ENCODE peak calls at places on chromosomes 2 and 18, in ten cellular contexts. J is ascending aorta, G is WERI-Rb-1, K is heart right ventricle, W is keratinocyte, N is endodermal cell, C is suprapubic skin, I is coronary artery, M is cardiac muscle cell, B is stomach. E is an unnamed sample.

GRCh38 chr18:13112982-13113381 is 105.6 kb upstream of the LDLRAD4 start:
- DNase-seq in J (no peak), G (peak; percentile 93), K (peak; percentile 80), W (no peak), N (peak; percentile 94), C (no peak), I (no peak), M (peak; percentile 72), B (peak; percentile 55), E (no peak)

GRCh38 chr2:23912054-23912453 is 14.9 kb downstream of the ATAD2B start:
- DNase-seq in J (no peak), G (no peak), K (no peak), W (no peak), N (no peak), C (no peak), I (no peak), M (no peak), B (no peak), E (no peak)

GRCh38 chr18:43559507-43559906 is 282.2 kb upstream of the SYT4 start:
- DNase-seq in J (no peak), G (no peak), K (no peak), W (no peak), N (no peak), C (no peak), I (no peak), M (no peak), B (no peak), E (no peak)

GRCh38 chr2:50126845-50127244 is 905.1 kb downstream of the NRXN1 start:
- DNase-seq in J (no peak), G (no peak), K (no peak), W (no peak), N (no peak), C (no peak), I (no peak), M (no peak), B (no peak), E (no peak)

GRCh38 chr2:145759228-145759940 is 1239.5 kb upstream of the ZEB2 start:
- DNase-seq in J (no peak), G (no peak), K (no peak), W (no peak), N (no peak), C (no peak), I (no peak), M (no peak), B (no peak), E (no peak)

GRCh38 chr2:14907014-14907612 is 274.6 kb downstream of the LRATD1 start:
- DNase-seq in J (no peak), G (peak; percentile 54), K (no peak), W (no peak), N (peak; percentile 53), C (no peak), I (no peak), M (no peak), B (no peak), E (no peak)

GRCh38 chr2:159290289-159290907 is 3.9 kb upstream of the WDSUB1 start:
- DNase-seq in J (no peak), G (no peak), K (no peak), W (peak; percentile 32), N (no peak), C (no peak), I (no peak), M (peak; percentile 18), B (no peak), E (peak; percentile 62)

GRCh38 chr2:32806857-32807256 is 139.9 kb upstream of the LTBP1 start:
- DNase-seq in J (no peak), G (no peak), K (no peak), W (peak; percentile 5), N (no peak), C (no peak), I (no peak), M (no peak), B (no peak), E (peak; percentile 30)

GRCh38 chr2:42321452-42322064 is 39.5 kb downstream of the COX7A2L start:
- DNase-seq in J (no peak), G (no peak), K (no peak), W (no peak), N (no peak), C (no peak), I (no peak), M (no peak), B (no peak), E (no peak)
- H3K27ac ChIP-seq in J (no peak overlapping the region), G (no peak overlapping the region), K (no peak overlapping the region), W (no peak overlapping the region), N (no peak overlapping the region), C (no peak overlapping the region), I (no peak overlapping the region), M (no peak overlapping the region), B (no peak overlapping the region), E (no peak overlapping the region)

GRCh38 chr18:74497778-74498177 is 1.6 kb downstream of the CNDP2 start:
- DNase-seq in J (no peak), G (no peak), K (no peak), W (no peak), N (no peak), C (no peak), I (no peak), M (no peak), B (no peak), E (no peak)

GRCh38 chr18:74498712-74499629 is 2.8 kb downstream of the CNDP2 start:
- DNase-seq in J (no peak), G (no peak), K (no peak), W (no peak), N (no peak), C (peak; percentile 79), I (no peak), M (no peak), B (peak; percentile 72), E (no peak)

GRCh38 chr18:74495581-74496507 is at the start of gene CNDP2:
- DNase-seq in J (peak; percentile 98), G (peak; percentile 100), K (peak; percentile 100), W (peak; percentile 85), N (peak; percentile 100), C (peak; percentile 100), I (peak; percentile 100), M (peak; percentile 100), B (peak; percentile 100), E (peak; percentile 99)

GRCh38 chr18:74496508-74497307 is 545 bp downstream of the CNDP2 start:
- DNase-seq in J (no peak), G (peak; percentile 78), K (peak; percentile 67), W (no peak), N (peak; percentile 83), C (peak; percentile 85), I (no peak), M (peak; percentile 65), B (peak; percentile 69), E (peak; percentile 58)

GRCh38 chr18:74497308-74497640 is 1.1 kb downstream of the CNDP2 start:
- DNase-seq in J (no peak), G (no peak), K (no peak), W (no peak), N (no peak), C (no peak), I (no peak), M (no peak), B (no peak), E (no peak)
- TF ChIP-seq CTCF in J (no peak), G (no peak), K (no peak), W (no peak), N (no peak), C (no peak), I (no peak), M (no peak), B (no peak), E (no peak)

GRCh38 chr2:216478791-216479190 is 19.9 kb upstream of the RPL37A start:
- DNase-seq in J (no peak), G (no peak), K (no peak), W (no peak), N (peak; percentile 62), C (no peak), I (no peak), M (no peak), B (no peak), E (no peak)

GRCh38 chr2:216474925-216475670 is 23.5 kb upstream of the RPL37A start:
- DNase-seq in J (no peak), G (no peak), K (no peak), W (no peak), N (no peak), C (no peak), I (no peak), M (no peak), B (no peak), E (no peak)

GRCh38 chr2:216482640-216483039 is 16.0 kb upstream of the RPL37A start:
- DNase-seq in J (no peak), G (no peak), K (no peak), W (no peak), N (no peak), C (no peak), I (no peak), M (no peak), B (no peak), E (no peak)

GRCh38 chr2:216477283-216478035 is 21.2 kb upstream of the RPL37A start:
- DNase-seq in J (no peak), G (no peak), K (no peak), W (no peak), N (no peak), C (no peak), I (no peak), M (no peak), B (no peak), E (no peak)

DNA sequence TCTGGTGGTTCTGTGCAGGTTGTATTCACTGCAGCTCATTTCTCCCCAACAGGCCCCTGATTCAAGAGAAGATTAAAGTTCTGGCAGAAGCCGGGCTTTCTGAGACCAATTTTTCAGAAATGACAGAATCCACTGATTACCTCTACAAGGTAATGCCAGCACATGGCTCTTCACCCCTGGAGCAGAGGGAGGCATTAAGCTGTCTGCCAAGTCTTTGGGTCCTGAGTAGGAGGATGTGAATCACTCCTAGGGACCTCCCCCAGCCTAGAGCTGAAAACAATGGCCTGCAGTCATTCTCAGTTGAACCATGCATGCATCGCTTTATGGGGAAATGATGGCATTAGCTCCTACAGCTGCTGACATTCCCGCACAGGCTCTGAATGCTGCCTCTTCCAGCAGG is 20.5 kb upstream of the RPL37A start:
- DNase-seq in J (no peak), G (no peak), K (no peak), W (peak; percentile 48), N (peak; percentile 62), C (no peak), I (no peak), M (peak; percentile 90), B (no peak), E (peak; percentile 86)
- H3K27ac ChIP-seq in J (no peak overlapping the region), G (no peak overlapping the region), K (no peak overlapping the region), W (peak overlapping the region; percentile 39), N (no peak overlapping the region), C (no peak overlapping the region), I (no peak overlapping the region), M (no peak overlapping the region), B (no peak overlapping the region), E (peak overlapping the region; percentile 34)

DNA sequence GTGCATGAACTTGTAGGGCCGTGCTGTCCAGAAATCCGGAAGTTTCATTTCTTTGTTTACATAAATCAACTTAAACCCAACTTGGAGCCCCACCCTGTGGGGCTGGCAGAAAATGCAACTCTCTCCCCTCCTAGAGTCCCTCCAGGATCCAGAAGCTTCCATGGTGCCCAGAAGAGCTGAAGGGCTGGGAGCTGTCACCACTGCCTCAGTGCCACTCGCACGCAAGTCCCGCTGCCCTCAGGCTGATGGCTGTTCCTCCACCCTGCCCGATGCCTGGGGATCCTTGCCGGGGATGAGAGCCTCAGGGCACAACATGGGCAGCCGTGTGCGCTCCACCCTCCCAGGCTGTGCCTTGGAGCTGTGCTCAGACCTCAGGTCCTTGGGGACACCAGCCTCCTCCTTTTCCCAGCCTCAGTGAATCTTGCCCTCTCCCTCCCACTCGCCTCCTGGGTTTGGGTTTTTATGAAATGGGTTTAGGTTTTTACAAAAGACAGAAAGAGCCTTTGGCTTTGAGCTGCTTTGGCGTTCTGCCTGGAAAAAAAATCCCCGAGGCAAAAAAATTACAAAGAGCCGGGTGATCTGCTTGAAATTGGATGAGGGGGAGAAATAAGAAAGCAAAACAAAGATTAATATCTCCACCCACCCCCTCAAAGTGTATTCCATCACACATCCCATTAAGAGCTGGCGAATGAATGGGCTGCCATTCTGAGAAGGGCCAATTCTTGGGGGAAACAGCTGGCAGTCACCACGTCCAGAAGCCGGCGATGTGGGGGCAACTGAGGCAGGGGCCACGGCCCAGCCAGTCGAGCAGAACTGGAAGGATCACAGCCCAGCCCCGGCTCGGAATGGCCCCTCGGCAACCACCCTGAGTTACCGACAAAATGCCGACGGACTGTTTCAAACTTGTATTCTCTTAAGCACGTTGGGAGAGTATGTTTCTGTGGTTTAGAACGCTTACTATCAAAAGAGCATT is 155.4 kb downstream of the TWIST2 start:
- DNase-seq in J (no peak), G (no peak), K (no peak), W (no peak), N (peak; percentile 17), C (no peak), I (no peak), M (peak; percentile 65), B (no peak), E (peak; percentile 18)
- TF ChIP-seq CTCF in J (no peak), G (no peak), K (no peak), W (no peak), N (no peak), C (no peak), I (no peak), M (peak; percentile 35), B (no peak), E (no peak)